ENCODE peak calls at places on chromosomes 4 and X, in nine cellular contexts. Y is activated T-helper 1 cell treated with Interleukin-2 at 50 U/mL for 16 hours, T is A673, M is OCI-LY7, C is T-helper 17 cell, X is ascending aorta, K is AG10803, S is epithelial cell of esophagus, W is endodermal cell. B is an unnamed sample.
A peak's percentile ranks its signal among the peaks of the same experiment; 100 is the strongest.

GRCh38 chrX:72308566-72309296 is 3.0 kb upstream of the CITED1 start:
- DNase-seq in Y (no peak), T (peak; percentile 83), M (no peak), C (no peak), X (peak; percentile 69), K (peak; percentile 51), S (peak; percentile 72), W (peak; percentile 91), B (peak; percentile 28)

GRCh38 chr4:165967486-165967885 is 94.4 kb downstream of the TLL1 start:
- DNase-seq in Y (no peak), T (no peak), M (no peak), C (no peak), X (no peak), K (no peak), S (peak; percentile 95), W (no peak), B (peak; percentile 86)

GRCh38 chrX:46588263-46588662 is 14.7 kb downstream of the CHST7 start:
- DNase-seq in Y (peak; percentile 12), T (peak; percentile 86), M (peak; percentile 45), C (no peak), X (peak; percentile 83), K (peak; percentile 76), S (peak; percentile 48), W (peak; percentile 60), B (no peak)

GRCh38 chr4:59518005-59518823 is 1681.9 kb upstream of the ADGRL3 start:
- DNase-seq in Y (no peak), T (no peak), M (no peak), C (no peak), X (no peak), K (no peak), S (no peak), W (peak; percentile 73), B (no peak)

GRCh38 chr4:2800691-2801596 is 8.1 kb downstream of the SH3BP2 start:
- DNase-seq in Y (no peak), T (no peak), M (no peak), C (no peak), X (peak; percentile 84), K (peak; percentile 44), S (no peak), W (peak; percentile 87), B (no peak)

GRCh38 chr4:7717946-7718490 is 221.6 kb downstream of the AFAP1 start:
- DNase-seq in Y (no peak), T (peak; percentile 17), M (no peak), C (no peak), X (no peak), K (no peak), S (no peak), W (peak; percentile 73), B (no peak)

GRCh38 chr4:13700196-13701140 is 72.9 kb upstream of the BOD1L1 start:
- DNase-seq in Y (no peak), T (no peak), M (no peak), C (no peak), X (no peak), K (peak; percentile 88), S (peak; percentile 85), W (no peak), B (no peak)

GRCh38 chr4:126568652-126569580 is 1063.8 kb upstream of the INTU start:
- DNase-seq in Y (no peak), T (peak; percentile 5), M (no peak), C (no peak), X (no peak), K (no peak), S (no peak), W (no peak), B (no peak)

GRCh38 chr4:171565130-171565788 is 247.9 kb upstream of the GALNTL6 start:
- DNase-seq in Y (no peak), T (no peak), M (no peak), C (no peak), X (no peak), K (no peak), S (no peak), W (no peak), B (no peak)

GRCh38 chrX:41863343-41864203 is 59.8 kb downstream of the CASK start:
- DNase-seq in Y (no peak), T (no peak), M (peak; percentile 7), C (no peak), X (no peak), K (no peak), S (no peak), W (no peak), B (no peak)

GRCh38 chrX:120365320-120365719 is 3.4 kb downstream of the ATP1B4 start:
- DNase-seq in Y (peak; percentile 5), T (peak; percentile 42), M (peak; percentile 67), C (peak; percentile 22), X (no peak), K (peak; percentile 3), S (peak; percentile 11), W (peak; percentile 85), B (no peak)

GRCh38 chrX:9832811-9833210 is 46.6 kb downstream of the SHROOM2 start:
- DNase-seq in Y (no peak), T (peak; percentile 28), M (no peak), C (no peak), X (no peak), K (no peak), S (no peak), W (peak; percentile 73), B (no peak)

GRCh38 chrX:137896123-137896522 is 330.2 kb downstream of the ZIC3 start:
- DNase-seq in Y (no peak), T (no peak), M (no peak), C (no peak), X (no peak), K (no peak), S (no peak), W (no peak), B (no peak)

GRCh38 chrX:150569155-150569477 is 695 bp downstream of the MTM1 start:
- DNase-seq in Y (peak; percentile 25), T (peak; percentile 12), M (peak; percentile 41), C (peak; percentile 16), X (no peak), K (peak; percentile 35), S (no peak), W (no peak), B (no peak)

GRCh38 chr4:7238300-7238960 is 46.1 kb downstream of the SORCS2 start:
- DNase-seq in Y (no peak), T (peak; percentile 10), M (peak; percentile 14), C (no peak), X (no peak), K (no peak), S (no peak), W (peak; percentile 78), B (no peak)

GRCh38 chrX:154398668-154399526 is 720 bp downstream of the RPL10 start:
- DNase-seq in Y (peak; percentile 69), T (peak; percentile 81), M (peak; percentile 88), C (peak; percentile 69), X (peak; percentile 93), K (peak; percentile 81), S (peak; percentile 70), W (peak; percentile 85), B (no peak)

GRCh38 chr4:128660361-128660964 is 149.0 kb upstream of the JADE1 start:
- DNase-seq in Y (no peak), T (no peak), M (no peak), C (no peak), X (peak; percentile 75), K (peak; percentile 88), S (no peak), W (no peak), B (no peak)

GRCh38 chrX:134484039-134484438 is 24.1 kb downstream of the HPRT1 start:
- DNase-seq in Y (no peak), T (peak; percentile 64), M (peak; percentile 19), C (no peak), X (no peak), K (peak; percentile 58), S (peak; percentile 53), W (no peak), B (no peak)

GRCh38 chr4:137768881-137769280 is 236.6 kb upstream of the PCDH18 start:
- DNase-seq in Y (no peak), T (no peak), M (no peak), C (no peak), X (no peak), K (no peak), S (no peak), W (no peak), B (no peak)

GRCh38 chr4:5757536-5757935 is 46.5 kb downstream of the EVC start:
- DNase-seq in Y (no peak), T (no peak), M (no peak), C (no peak), X (no peak), K (peak; percentile 19), S (peak; percentile 29), W (no peak), B (no peak)

GRCh38 chr4:82213485-82214162 is 160.2 kb downstream of the HNRNPD start:
- DNase-seq in Y (no peak), T (no peak), M (no peak), C (no peak), X (no peak), K (no peak), S (peak; percentile 35), W (no peak), B (no peak)

GRCh38 chrX:29419774-29420553 is 795.4 kb upstream of the MAGEB2 start:
- DNase-seq in Y (no peak), T (no peak), M (no peak), C (no peak), X (no peak), K (no peak), S (no peak), W (no peak), B (no peak)

GRCh38 chrX:45745479-45745878 is 544.8 kb upstream of the DIPK2B start:
- DNase-seq in Y (no peak), T (no peak), M (no peak), C (no peak), X (no peak), K (peak; percentile 17), S (no peak), W (no peak), B (no peak)

GRCh38 chr4:16111533-16111932 is 27.7 kb upstream of the PROM1 start:
- DNase-seq in Y (no peak), T (no peak), M (no peak), C (no peak), X (no peak), K (no peak), S (no peak), W (peak; percentile 8), B (no peak)

GRCh38 chr4:81355136-81355535 is 116.6 kb downstream of the RASGEF1B start:
- DNase-seq in Y (no peak), T (no peak), M (no peak), C (no peak), X (no peak), K (no peak), S (no peak), W (no peak), B (no peak)

GRCh38 chr4:3865986-3866812 is 100.0 kb downstream of the ADRA2C start:
- DNase-seq in Y (no peak), T (no peak), M (no peak), C (no peak), X (no peak), K (no peak), S (no peak), W (peak; percentile 27), B (no peak)

GRCh38 chr4:75735525-75735924 is 11.1 kb downstream of the USO1 start:
- DNase-seq in Y (no peak), T (no peak), M (no peak), C (no peak), X (peak; percentile 22), K (no peak), S (no peak), W (no peak), B (no peak)

GRCh38 chr4:78691971-78692814 is 84.0 kb upstream of the BMP2K start:
- DNase-seq in Y (no peak), T (no peak), M (peak; percentile 15), C (no peak), X (no peak), K (peak; percentile 41), S (no peak), W (no peak), B (no peak)

GRCh38 chrX:149527705-149528104 is 13.1 kb upstream of the EOLA1 start:
- DNase-seq in Y (no peak), T (peak; percentile 43), M (peak; percentile 43), C (no peak), X (no peak), K (peak; percentile 29), S (peak; percentile 49), W (peak; percentile 59), B (peak; percentile 2)

GRCh38 chrX:39772057-39772832 is 325.5 kb downstream of the BCOR start:
- DNase-seq in Y (peak; percentile 26), T (no peak), M (no peak), C (no peak), X (no peak), K (no peak), S (peak; percentile 42), W (peak; percentile 94), B (peak; percentile 26)

GRCh38 chr4:139655116-139655515 is 10.5 kb upstream of the MGST2 start:
- DNase-seq in Y (no peak), T (peak; percentile 45), M (peak; percentile 49), C (no peak), X (no peak), K (peak; percentile 72), S (peak; percentile 80), W (no peak), B (no peak)

B was measured in RWPE1.